ENCODE peak calls at places on chromosomes 1 and 21, in four cellular contexts. F is body of pancreas, G is IMR-90, X is heart left ventricle. D is an unnamed sample.

GRCh38 chr1:207054476-207054875 is 1.4 kb downstream of the PFKFB2 start:
- DNase-seq in F (no peak), X (no peak), G (no peak), D (no peak)

GRCh38 chr1:110453829-110454228 is 2.9 kb downstream of the PROK1 start:
- DNase-seq in F (no peak), G (no peak), X (no peak), D (no peak)

GRCh38 chr1:54267815-54268551 is 68.0 kb downstream of the MRPL37 start:
- DNase-seq in F (no peak), G (no peak), X (no peak), D (no peak)

GRCh38 chr1:5976231-5976630 is 16.0 kb downstream of the NPHP4 start:
- DNase-seq in G (no peak), X (no peak), F (no peak), D (no peak)

GRCh38 chr1:207964195-207964966 is 53.5 kb upstream of the CD34 start:
- DNase-seq in G (no peak), X (no peak), F (no peak), D (no peak)

GRCh38 chr1:212860713-212861581 is 2.9 kb downstream of the FLVCR1 start:
- DNase-seq in F (no peak), X (no peak), G (peak), D (no peak)

GRCh38 chr1:83996621-83997020 is 2.3 kb downstream of the TTLL7 start:
- DNase-seq in G (peak), F (no peak), X (no peak), D (no peak)

GRCh38 chr1:16012590-16013219 is 5.1 kb downstream of the HSPB7 start:
- DNase-seq in F (peak), X (peak), G (peak), D (peak)

GRCh38 chr1:22197644-22198043 is 54.7 kb upstream of the WNT4 start:
- DNase-seq in F (peak), G (no peak), X (no peak), D (no peak)

GRCh38 chr1:164748253-164748899 is 189.4 kb downstream of the PBX1 start:
- DNase-seq in F (no peak), G (peak), X (peak), D (peak)

DNA sequence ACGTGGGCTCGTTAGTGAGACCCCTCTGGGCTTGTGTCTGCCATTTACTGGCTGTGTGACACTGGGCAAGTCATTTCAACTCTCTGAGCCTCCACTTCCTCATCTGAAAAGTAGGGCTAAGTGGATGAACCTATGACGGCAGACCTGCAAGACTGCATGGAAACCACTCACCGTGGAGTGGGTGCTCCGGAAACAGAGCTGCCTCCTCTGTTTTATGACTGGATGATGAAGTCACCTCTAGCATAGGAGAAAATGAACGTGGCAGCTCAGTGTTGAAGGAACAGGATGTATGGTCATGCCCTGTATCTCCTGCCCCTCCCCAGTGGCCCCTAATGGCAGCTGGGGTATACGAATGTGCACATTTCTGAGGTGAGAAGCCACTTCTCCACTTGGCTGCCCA is 40.5 kb downstream of the STPG1 start:
- DNase-seq in X (no peak), G (no peak), F (no peak), D (no peak)
- TF ChIP-seq POLR2A in X (no peak), G (no peak), F (no peak), D (no peak)

GRCh38 chr1:93585059-93585966 is 96.3 kb downstream of the BCAR3 start:
- DNase-seq in F (peak), X (peak), G (no peak), D (no peak)
- TF ChIP-seq POLR2A in F (peak), X (no peak), G (no peak), D (no peak)

DNA sequence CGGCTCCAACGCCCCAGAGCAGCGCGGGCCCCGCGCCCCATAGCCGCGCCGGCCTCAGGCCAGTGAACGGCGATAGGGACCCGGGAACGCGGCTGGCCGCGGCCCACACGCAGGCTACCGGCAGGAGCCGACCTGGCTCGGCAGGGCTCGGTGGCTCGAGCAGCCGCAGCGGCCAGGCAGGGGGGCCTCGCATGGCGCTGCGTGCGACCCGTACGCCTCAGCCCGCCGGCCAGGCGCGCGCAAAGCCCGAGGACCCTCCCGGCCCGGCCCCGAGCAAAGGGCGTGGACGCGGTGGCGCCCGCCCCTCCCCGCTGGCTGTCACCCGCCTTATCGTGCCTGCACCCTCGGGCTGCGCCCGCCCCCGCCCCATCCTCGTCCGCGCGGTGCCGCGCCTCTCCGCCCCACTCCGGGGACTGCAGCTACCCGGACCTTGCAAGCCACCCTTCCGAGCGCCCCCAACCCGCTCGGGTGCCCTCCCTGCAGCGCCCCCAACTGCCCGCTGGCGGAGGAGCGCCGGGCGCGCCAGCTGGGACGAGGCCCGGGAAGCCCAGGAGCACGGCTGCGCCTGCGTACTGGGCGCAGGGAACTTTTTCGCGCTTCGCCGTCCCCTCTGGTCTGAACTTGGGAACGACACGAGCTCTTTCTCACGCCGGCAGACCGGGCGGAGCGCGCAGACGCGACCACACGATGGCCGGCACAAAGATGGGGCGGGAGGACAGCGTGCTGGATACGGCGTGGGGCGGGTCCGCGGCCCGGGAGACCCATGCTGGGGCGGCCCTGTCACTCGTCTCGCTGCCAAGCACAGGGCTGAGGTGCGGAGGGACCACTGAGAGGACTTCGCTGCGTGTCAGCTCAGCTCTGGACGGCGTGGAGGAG is at the start of gene ABCB10:
- DNase-seq in X (peak), G (peak), F (peak), D (peak)
- TF ChIP-seq POLR2A in X (no peak), G (no peak), F (peak), D (peak)

DNA sequence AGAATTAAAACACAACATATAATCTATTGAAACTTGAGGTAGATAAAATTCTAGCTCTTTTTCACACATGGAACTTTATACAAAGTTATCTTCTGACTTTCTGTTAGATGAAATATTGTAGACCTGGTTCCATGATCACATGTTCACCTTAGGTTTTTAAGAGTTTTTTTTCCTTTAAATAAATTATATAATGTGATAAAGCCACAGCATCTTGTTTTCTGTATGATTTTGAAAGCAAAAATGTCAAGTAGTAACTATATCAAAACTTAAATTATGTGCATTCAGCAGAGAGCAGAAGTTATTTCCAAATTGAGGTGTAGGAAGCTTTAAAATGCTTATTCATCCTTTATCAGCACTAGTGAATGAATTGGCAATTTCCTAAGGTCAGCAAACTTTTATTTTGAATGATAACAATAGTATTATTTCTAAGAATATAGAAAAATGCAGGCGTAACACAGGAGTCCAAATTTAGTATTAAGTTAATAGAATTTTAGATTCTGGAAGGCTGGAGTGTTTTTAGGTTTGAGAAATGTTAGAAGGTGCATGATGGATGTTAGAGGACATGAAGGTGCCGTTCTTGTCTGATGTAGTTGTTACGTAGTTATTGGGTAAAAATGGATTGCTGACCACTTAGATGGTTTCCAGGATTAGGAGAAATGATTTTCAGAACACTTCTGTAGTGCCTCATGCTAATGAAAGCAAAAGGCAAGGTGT is 17.5 kb downstream of the BACH1 start:
- DNase-seq in G (no peak), X (no peak), F (no peak), D (no peak)
- TF ChIP-seq POLR2A in G (no peak), X (no peak), F (no peak), D (no peak)